ENCODE peak calls at places on chromosomes 2 and 18, in six cellular contexts. Z is mesenchymal stem cell, A is IMR-90, F is neuronal stem cell, H is mesendoderm, I is trophoblast cell. V is an unnamed sample.

GRCh38 chr2:60551241-60552095 is 2.0 kb downstream of the BCL11A start:
- DNase-seq in Z (peak), A (no peak), F (no peak), H (peak), I (peak), V (peak)

GRCh38 chr2:121297217-121297830 is 12.3 kb upstream of the TFCP2L1 start:
- DNase-seq in Z (peak), A (peak), F (no peak), H (peak), I (peak), V (peak)

GRCh38 chr2:188039307-188039706 is 252.4 kb upstream of the GULP1 start:
- DNase-seq in Z (no peak), A (no peak), F (no peak), H (no peak), I (no peak), V (no peak)

GRCh38 chr2:203681978-203682377 is 24.5 kb upstream of the CD28 start:
- DNase-seq in Z (no peak), A (no peak), F (no peak), H (no peak), I (no peak), V (no peak)

GRCh38 chr2:237691908-237692600 is 64.7 kb downstream of the LRRFIP1 start:
- DNase-seq in Z (peak), A (peak), F (peak), H (peak), I (peak), V (peak)

GRCh38 chr2:65435625-65436168 is 3.3 kb upstream of the SPRED2 start:
- DNase-seq in Z (peak), A (peak), F (peak), H (peak), I (peak), V (peak)

GRCh38 chr2:47269316-47270232 is 114.5 kb upstream of the STPG4 start:
- DNase-seq in Z (peak), A (peak), F (no peak), H (peak), I (peak), V (no peak)

GRCh38 chr18:934518-935123 is 29.9 kb downstream of the ADCYAP1 start:
- DNase-seq in Z (no peak), A (no peak), F (no peak), H (no peak), I (no peak), V (no peak)

GRCh38 chr2:120148229-120148628 is 75.0 kb downstream of the TMEM185B start:
- DNase-seq in Z (no peak), A (no peak), F (no peak), H (no peak), I (no peak), V (no peak)

GRCh38 chr2:1455466-1455865 is 42.2 kb downstream of the TPO start:
- DNase-seq in Z (no peak), A (no peak), F (no peak), H (no peak), I (no peak), V (no peak)

GRCh38 chr2:152525277-152525838 is 190.4 kb downstream of the FMNL2 start:
- DNase-seq in Z (peak), A (peak), F (no peak), H (no peak), I (no peak), V (no peak)

GRCh38 chr2:174333502-174334277 is 1.1 kb upstream of the SP9 start:
- DNase-seq in Z (peak), A (no peak), F (peak), H (peak), I (no peak), V (peak)

GRCh38 chr18:61993831-61994230 is 101.0 kb upstream of the RNF152 start:
- DNase-seq in Z (no peak), A (no peak), F (no peak), H (no peak), I (no peak), V (no peak)

GRCh38 chr2:54103454-54104314 is 11.7 kb upstream of the ACYP2 start:
- DNase-seq in Z (peak), A (peak), F (no peak), H (peak), I (peak), V (peak)

GRCh38 chr18:40006553-40007073 is 1948.4 kb upstream of the PIK3C3 start:
- DNase-seq in Z (no peak), A (no peak), F (no peak), H (peak), I (no peak), V (peak)

GRCh38 chr2:171316220-171316619 is 117.6 kb downstream of the METTL8 start:
- DNase-seq in Z (peak), A (peak), F (no peak), H (peak), I (no peak), V (peak)

GRCh38 chr2:127859712-127860085 is 1.7 kb upstream of the POLR2D start:
- DNase-seq in Z (peak), A (no peak), F (no peak), H (peak), I (peak), V (peak)

GRCh38 chr2:125405816-125406215 is 1250.1 kb upstream of the GYPC start:
- DNase-seq in Z (peak), A (peak), F (no peak), H (peak), I (peak), V (no peak)

GRCh38 chr2:31420936-31421335 is 6.4 kb upstream of the XDH start:
- DNase-seq in Z (no peak), A (no peak), F (no peak), H (no peak), I (peak), V (no peak)

GRCh38 chr2:181231151-181231550 is 226.0 kb upstream of the ITGA4 start:
- DNase-seq in Z (no peak), A (no peak), F (no peak), H (peak), I (no peak), V (no peak)

GRCh38 chr2:45218931-45219339 is 209.7 kb upstream of the SIX2 start:
- DNase-seq in Z (no peak), A (no peak), F (no peak), H (no peak), I (peak), V (no peak)

GRCh38 chr2:199452200-199452990 is 5.3 kb downstream of the SATB2 start:
- DNase-seq in Z (no peak), A (no peak), F (no peak), H (no peak), I (no peak), V (no peak)

GRCh38 chr2:73232471-73233153 is 427 bp downstream of the PRADC1 start:
- DNase-seq in Z (no peak), A (no peak), F (no peak), H (no peak), I (peak), V (no peak)

GRCh38 chr18:74420926-74421325 is 36.2 kb downstream of the DIPK1C start:
- DNase-seq in Z (no peak), A (no peak), F (no peak), H (no peak), I (no peak), V (no peak)

GRCh38 chr2:174485763-174486613 is 841 bp downstream of the GPR155 start:
- DNase-seq in Z (peak), A (peak), F (no peak), H (peak), I (no peak), V (peak)

GRCh38 chr2:16625759-16626158 is 39.9 kb downstream of the CYRIA start:
- DNase-seq in Z (no peak), A (no peak), F (no peak), H (no peak), I (no peak), V (no peak)

GRCh38 chr2:208379192-208379591 is 27.4 kb upstream of the PTH2R start:
- DNase-seq in Z (no peak), A (no peak), F (no peak), H (no peak), I (no peak), V (no peak)

GRCh38 chr2:149562304-149562703 is 25.3 kb downstream of the MMADHC start:
- DNase-seq in Z (peak), A (peak), F (no peak), H (peak), I (no peak), V (no peak)

GRCh38 chr18:22176622-22177495 is 7.5 kb downstream of the GATA6 start:
- DNase-seq in Z (peak), A (no peak), F (no peak), H (no peak), I (peak), V (peak)

GRCh38 chr2:74685408-74685807 is 31.4 kb downstream of the SEMA4F start:
- DNase-seq in Z (no peak), A (no peak), F (no peak), H (no peak), I (no peak), V (no peak)

GRCh38 chr18:23133860-23134779 is 1.2 kb upstream of the CABLES1 start:
- DNase-seq in Z (no peak), A (no peak), F (no peak), H (peak), I (peak), V (peak)

GRCh38 chr18:11857177-11857887 is 6.1 kb downstream of the CHMP1B start:
- DNase-seq in Z (peak), A (peak), F (peak), H (peak), I (peak), V (peak)

GRCh38 chr2:95005726-95006125 is 19.8 kb upstream of the MAL start:
- DNase-seq in Z (no peak), A (no peak), F (no peak), H (no peak), I (no peak), V (no peak)

GRCh38 chr18:48947583-48947982 is 3.2 kb downstream of the SMAD7 start:
- DNase-seq in Z (peak), A (no peak), F (no peak), H (no peak), I (no peak), V (peak)

GRCh38 chr18:79664525-79665125 is 15.0 kb upstream of the CTDP1 start:
- DNase-seq in Z (peak), A (peak), F (no peak), H (no peak), I (peak), V (no peak)

GRCh38 chr2:309148-309969 is 21.5 kb upstream of the ALKAL2 start:
- DNase-seq in Z (no peak), A (no peak), F (no peak), H (peak), I (no peak), V (peak)
- H2BK120ac ChIP-seq in Z (no peak), A (no peak), F (no peak), H (no peak), I (no peak), V (no peak)

GRCh38 chr2:27214936-27215335 is 2.2 kb upstream of the CAD start:
- DNase-seq in Z (no peak), A (no peak), F (no peak), H (no peak), I (no peak), V (no peak)

GRCh38 chr2:27209621-27210401 is 2.0 kb upstream of the ATRAID start:
- DNase-seq in Z (peak), A (peak), F (no peak), H (peak), I (peak), V (no peak)

GRCh38 chr2:27211241-27211942 is 449 bp upstream of the ATRAID start:
- DNase-seq in Z (peak), A (no peak), F (no peak), H (peak), I (peak), V (no peak)

GRCh38 chr2:27211943-27212625 is at the start of the genes ATRAID and SLC5A6:
- DNase-seq in Z (peak), A (peak), F (peak), H (peak), I (peak), V (peak)

DNA sequence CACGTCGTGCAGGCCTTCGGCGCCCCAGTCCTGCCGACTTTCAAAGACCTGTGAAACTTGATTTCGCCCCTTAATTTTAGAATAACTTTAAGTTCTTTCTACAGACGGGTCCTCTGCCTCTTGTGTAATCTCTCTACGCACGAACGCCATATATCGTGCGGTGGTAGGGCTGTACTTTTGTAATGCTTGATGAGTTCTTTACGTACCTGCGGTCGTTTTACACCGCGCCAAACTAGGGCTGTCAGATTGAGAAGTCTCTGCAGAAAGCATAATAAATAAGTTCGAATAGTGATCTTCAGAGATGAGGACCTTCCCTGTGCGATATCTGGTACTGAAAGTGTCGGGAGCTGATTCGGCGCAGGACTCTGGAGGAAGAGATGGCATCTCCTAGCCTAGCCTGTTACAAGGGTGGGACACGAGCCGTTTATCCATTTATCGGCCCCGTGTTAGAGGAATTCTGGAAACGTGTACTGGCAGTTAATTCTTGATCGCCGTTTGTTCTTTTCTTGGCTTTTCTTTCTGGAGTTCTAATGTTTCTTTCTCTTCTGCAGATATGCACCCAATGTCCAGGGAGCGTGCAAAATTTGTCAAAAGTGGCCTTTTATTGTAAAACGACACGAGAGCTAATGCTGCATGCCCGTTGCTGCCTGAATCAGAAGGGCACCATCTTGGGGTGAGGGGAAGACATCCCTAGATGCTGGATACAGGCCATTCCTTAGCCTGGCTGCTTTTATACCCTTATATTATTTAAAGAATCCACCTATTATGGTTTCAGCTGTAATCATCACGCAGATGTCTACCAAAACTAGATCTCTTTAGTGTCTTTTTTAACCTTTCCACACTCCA is 781 bp upstream of the SLC5A6 start:
- DNase-seq in Z (peak), A (peak), F (no peak), H (no peak), I (peak), V (no peak)
- H2AK5ac ChIP-seq in Z (no peak), A (peak), F (peak), H (no peak), I (no peak), V (no peak)

DNA sequence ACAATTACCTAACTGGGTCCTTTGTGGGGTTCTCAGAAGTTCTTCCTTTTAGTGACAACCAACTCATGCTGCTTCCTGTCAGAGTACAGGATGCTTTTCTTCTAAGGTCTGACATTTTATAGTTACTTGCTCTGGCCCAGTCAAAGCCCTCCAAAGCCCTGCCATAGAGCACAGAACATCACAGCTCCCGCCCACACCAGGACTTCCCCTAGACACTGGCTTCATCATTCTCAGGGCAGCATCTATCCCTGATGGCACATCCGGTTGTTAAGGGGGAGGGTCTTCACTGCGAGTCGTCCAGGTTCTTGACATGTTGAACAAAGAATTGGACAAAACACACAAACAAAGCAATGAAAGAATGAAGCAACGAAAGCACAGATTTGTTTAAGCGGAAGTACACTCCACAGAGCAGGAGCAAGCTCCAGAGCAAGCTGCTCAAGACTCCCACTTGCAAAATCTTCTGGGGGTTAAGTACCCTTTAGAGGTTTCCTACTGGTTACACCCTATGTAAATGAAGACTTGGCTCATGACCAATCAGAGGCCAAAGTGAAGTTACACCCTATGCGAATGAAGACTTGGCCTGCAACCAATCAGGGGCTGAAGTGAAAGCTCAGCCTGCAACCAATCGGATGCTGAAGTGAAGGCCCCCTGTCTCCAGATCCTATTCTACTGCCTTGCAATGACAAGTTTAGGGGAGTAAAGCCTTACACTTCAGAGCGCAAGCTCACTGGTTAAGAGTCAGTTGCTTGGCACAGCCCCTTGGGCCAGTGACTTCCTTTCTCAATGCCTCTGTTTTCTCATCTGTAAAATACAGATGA is 79.0 kb downstream of the HDAC4 start:
- DNase-seq in Z (no peak), A (no peak), F (no peak), H (no peak), I (no peak), V (peak)
- H2BK120ac ChIP-seq in Z (no peak), A (peak), F (no peak), H (no peak), I (no peak), V (no peak)

GRCh38 chr2:223501604-223502003 is 100.6 kb downstream of the SCG2 start:
- DNase-seq in Z (no peak), A (no peak), F (no peak), H (no peak), I (peak), V (no peak)

GRCh38 chr2:223508372-223508771 is 93.8 kb downstream of the SCG2 start:
- DNase-seq in Z (no peak), A (no peak), F (no peak), H (no peak), I (no peak), V (no peak)

GRCh38 chr2:223500690-223501089 is 101.5 kb downstream of the SCG2 start:
- DNase-seq in Z (no peak), A (no peak), F (no peak), H (no peak), I (peak), V (no peak)

GRCh38 chr2:223503746-223504145 is 98.4 kb downstream of the SCG2 start:
- DNase-seq in Z (no peak), A (no peak), F (no peak), H (no peak), I (no peak), V (no peak)
- H2AK5ac ChIP-seq in Z (no peak), A (no peak), F (no peak), H (no peak), I (no peak), V (no peak)

GRCh38 chr2:241776336-241777166 is at the start of gene GAL3ST2:
- DNase-seq in Z (no peak), A (no peak), F (no peak), H (no peak), I (no peak), V (no peak)
- H2BK120ac ChIP-seq in Z (no peak), A (no peak), F (peak), H (no peak), I (no peak), V (no peak)

DNA sequence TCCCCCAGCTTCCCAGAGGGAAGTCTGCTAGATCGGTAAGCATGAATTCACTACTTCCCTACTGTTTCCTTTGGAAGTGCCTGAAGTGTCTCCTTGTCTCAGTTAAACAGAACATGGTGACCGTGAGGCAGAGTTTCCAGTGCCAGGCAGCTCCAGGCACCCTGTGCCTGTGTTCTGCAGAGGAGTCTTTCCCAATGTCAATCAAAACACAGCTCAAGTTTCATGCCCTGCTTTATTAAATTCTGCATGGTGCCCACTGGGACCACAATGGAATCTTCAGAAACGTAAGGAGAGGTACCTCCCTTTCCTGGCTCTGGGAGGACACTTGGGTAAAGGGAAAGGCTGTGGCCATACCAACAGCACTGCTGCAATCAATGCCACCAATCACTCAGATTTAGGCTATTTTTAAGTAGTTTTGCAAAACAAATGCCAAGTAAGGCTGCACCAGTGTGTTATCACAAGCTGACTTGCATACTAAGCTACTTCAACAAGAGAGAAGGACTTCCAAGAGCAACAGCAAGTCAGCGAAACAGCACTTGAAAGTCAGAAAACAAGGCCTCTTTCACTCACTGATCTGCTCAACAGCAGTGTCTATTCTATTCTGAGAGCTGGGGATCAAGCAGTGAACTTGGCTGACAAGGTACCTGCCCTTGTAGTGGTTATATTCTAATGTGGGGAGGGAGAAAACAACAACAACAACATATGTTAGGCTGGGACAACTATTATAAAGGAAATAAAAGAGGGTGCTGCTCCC is 14.9 kb downstream of the LPIN2 start:
- DNase-seq in Z (peak), A (no peak), F (no peak), H (no peak), I (no peak), V (no peak)
- H2AK5ac ChIP-seq in Z (no peak), A (no peak), F (no peak), H (no peak), I (no peak), V (no peak)

GRCh38 chr2:241601841-241602240 is 35.1 kb downstream of the THAP4 start:
- DNase-seq in Z (no peak), A (no peak), F (no peak), H (no peak), I (no peak), V (no peak)
- H2BK120ac ChIP-seq in Z (no peak), A (no peak), F (no peak), H (no peak), I (no peak), V (no peak)

GRCh38 chr2:2777213-2777612 is 446.1 kb upstream of the MYT1L start:
- DNase-seq in Z (no peak), A (no peak), F (no peak), H (no peak), I (no peak), V (no peak)

GRCh38 chr2:2777876-2778275 is 446.8 kb upstream of the MYT1L start:
- DNase-seq in Z (no peak), A (no peak), F (no peak), H (no peak), I (no peak), V (no peak)

GRCh38 chr2:2782007-2782406 is 450.9 kb upstream of the MYT1L start:
- DNase-seq in Z (no peak), A (no peak), F (no peak), H (no peak), I (no peak), V (no peak)

GRCh38 chr2:2775018-2775417 is 443.9 kb upstream of the MYT1L start:
- DNase-seq in Z (no peak), A (no peak), F (no peak), H (no peak), I (no peak), V (no peak)

GRCh38 chr2:2779727-2780126 is 448.7 kb upstream of the MYT1L start:
- DNase-seq in Z (no peak), A (no peak), F (no peak), H (no peak), I (no peak), V (no peak)
- H2AK5ac ChIP-seq in Z (no peak), A (no peak), F (peak), H (no peak), I (no peak), V (no peak)